ENCODE peak calls at places on chromosomes 5 and 9, in eight cellular contexts. One of them, this sample, is unnamed.

GRCh38 chr5:41527201-41527779 is 16.9 kb upstream of the PLCXD3 start:
- DNase-seq in CD8-positive, alpha-beta T cell: no peak
- DNase-seq in K562: no peak
- DNase-seq in coronary artery: peak
- DNase-seq in lung: no peak
- DNase-seq in fibroblast of lung: peak
- DNase-seq in pancreas: no peak
- DNase-seq in OCI-LY7: no peak
- DNase-seq in this sample: peak

GRCh38 chr9:131407717-131408195 is 13.9 kb downstream of the PRRC2B start:
- DNase-seq in K562: peak
- DNase-seq in lung: peak
- DNase-seq in OCI-LY7: no peak
- DNase-seq in coronary artery: no peak
- DNase-seq in CD8-positive, alpha-beta T cell: peak
- DNase-seq in pancreas: no peak
- DNase-seq in fibroblast of lung: no peak
- DNase-seq in this sample: no peak

GRCh38 chr9:31253800-31254762 is 1130.4 kb upstream of the ACO1 start:
- DNase-seq in coronary artery: no peak
- DNase-seq in OCI-LY7: no peak
- DNase-seq in K562: no peak
- DNase-seq in lung: no peak
- DNase-seq in fibroblast of lung: no peak
- DNase-seq in pancreas: no peak
- DNase-seq in CD8-positive, alpha-beta T cell: no peak
- DNase-seq in this sample: no peak

GRCh38 chr9:80787636-80788035 is 901.7 kb downstream of the TLE1 start:
- DNase-seq in lung: no peak
- DNase-seq in coronary artery: no peak
- DNase-seq in K562: no peak
- DNase-seq in fibroblast of lung: no peak
- DNase-seq in pancreas: no peak
- DNase-seq in CD8-positive, alpha-beta T cell: no peak
- DNase-seq in OCI-LY7: no peak
- DNase-seq in this sample: no peak

GRCh38 chr5:37893414-37894134 is 53.7 kb upstream of the GDNF start:
- DNase-seq in K562: no peak
- DNase-seq in lung: no peak
- DNase-seq in OCI-LY7: no peak
- DNase-seq in CD8-positive, alpha-beta T cell: no peak
- DNase-seq in fibroblast of lung: no peak
- DNase-seq in coronary artery: no peak
- DNase-seq in pancreas: no peak
- DNase-seq in this sample: no peak

GRCh38 chr5:159207616-159208507 is 1.5 kb downstream of the RNF145 start:
- DNase-seq in fibroblast of lung: peak
- DNase-seq in coronary artery: peak
- DNase-seq in lung: peak
- DNase-seq in K562: peak
- DNase-seq in OCI-LY7: peak
- DNase-seq in CD8-positive, alpha-beta T cell: peak
- DNase-seq in pancreas: peak
- DNase-seq in this sample: peak

GRCh38 chr9:110251212-110251611 is 5.1 kb downstream of the TXN start:
- DNase-seq in fibroblast of lung: no peak
- DNase-seq in K562: no peak
- DNase-seq in coronary artery: no peak
- DNase-seq in CD8-positive, alpha-beta T cell: no peak
- DNase-seq in lung: no peak
- DNase-seq in OCI-LY7: no peak
- DNase-seq in pancreas: no peak
- DNase-seq in this sample: no peak

GRCh38 chr9:133932176-133932575 is 59.9 kb downstream of the VAV2 start:
- DNase-seq in lung: no peak
- DNase-seq in K562: no peak
- DNase-seq in pancreas: no peak
- DNase-seq in CD8-positive, alpha-beta T cell: no peak
- DNase-seq in coronary artery: no peak
- DNase-seq in OCI-LY7: no peak
- DNase-seq in fibroblast of lung: peak
- DNase-seq in this sample: no peak

GRCh38 chr5:118611332-118611945 is 376.9 kb downstream of the DTWD2 start:
- DNase-seq in pancreas: no peak
- DNase-seq in OCI-LY7: peak
- DNase-seq in coronary artery: no peak
- DNase-seq in CD8-positive, alpha-beta T cell: no peak
- DNase-seq in K562: peak
- DNase-seq in lung: no peak
- DNase-seq in fibroblast of lung: peak
- DNase-seq in this sample: no peak

DNA sequence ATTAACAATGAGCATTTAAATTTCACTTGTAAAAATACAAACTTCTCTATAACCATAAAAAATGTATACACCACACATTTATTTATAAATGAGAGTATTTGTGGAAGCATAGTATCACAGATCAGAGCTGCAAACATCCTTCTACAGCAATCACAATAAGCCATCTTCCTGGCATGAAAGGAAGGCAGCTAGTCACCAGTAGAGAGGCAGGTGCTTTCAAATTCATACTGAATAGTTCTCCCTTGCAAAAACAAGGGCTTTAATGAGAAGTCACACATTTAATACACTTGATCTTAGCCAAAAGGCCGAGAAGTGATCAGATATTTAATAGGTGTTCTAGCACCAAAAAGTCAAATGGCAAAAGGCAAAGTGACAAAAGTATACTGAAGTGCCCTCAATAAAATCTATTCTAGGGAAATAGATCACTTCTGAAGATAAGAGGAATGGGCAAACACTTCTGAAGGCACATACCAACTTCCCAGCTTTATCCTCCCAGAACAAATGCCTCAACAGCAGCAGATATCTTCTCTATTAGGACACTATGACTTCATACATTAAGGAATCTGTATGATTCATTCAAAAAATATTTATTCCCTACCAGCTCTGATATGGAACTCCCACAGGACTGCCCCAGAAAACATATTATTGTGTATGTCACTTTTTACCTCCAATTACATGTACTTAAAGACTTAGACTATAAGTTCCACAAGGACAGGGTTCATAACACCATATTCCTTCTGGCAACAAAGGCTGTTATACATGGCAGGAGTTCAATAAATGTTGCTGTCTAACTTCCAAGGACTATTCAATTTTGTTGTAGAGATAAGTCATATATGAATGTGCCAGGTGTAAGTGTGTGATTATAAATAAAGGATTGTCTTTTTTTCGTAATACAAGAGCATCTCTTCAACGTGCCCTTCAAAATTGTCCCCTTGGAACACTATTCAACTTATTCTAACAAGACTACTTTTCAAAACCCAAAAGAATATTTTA is 31.7 kb downstream of the MAPKAP1 start:
- DNase-seq in K562: no peak
- DNase-seq in OCI-LY7: no peak
- DNase-seq in lung: no peak
- DNase-seq in CD8-positive, alpha-beta T cell: no peak
- DNase-seq in coronary artery: no peak
- DNase-seq in fibroblast of lung: peak
- DNase-seq in pancreas: no peak
- DNase-seq in this sample: peak
- H3K27ac ChIP-seq in K562: no peak
- H3K27ac ChIP-seq in OCI-LY7: no peak
- H3K27ac ChIP-seq in lung: peak
- H3K27ac ChIP-seq in CD8-positive, alpha-beta T cell: no peak
- H3K27ac ChIP-seq in coronary artery: no peak
- H3K27ac ChIP-seq in fibroblast of lung: peak
- H3K27ac ChIP-seq in pancreas: no peak
- H3K27ac ChIP-seq in this sample: peak

GRCh38 chr9:82499337-82499736 is 510.8 kb downstream of the SPATA31D1 start:
- DNase-seq in lung: no peak
- DNase-seq in pancreas: no peak
- DNase-seq in CD8-positive, alpha-beta T cell: no peak
- DNase-seq in fibroblast of lung: no peak
- DNase-seq in coronary artery: no peak
- DNase-seq in OCI-LY7: no peak
- DNase-seq in K562: no peak
- DNase-seq in this sample: no peak
- H3K4me3 ChIP-seq in lung: no peak
- H3K4me3 ChIP-seq in pancreas: no peak
- H3K4me3 ChIP-seq in CD8-positive, alpha-beta T cell: no peak
- H3K4me3 ChIP-seq in fibroblast of lung: no peak
- H3K4me3 ChIP-seq in coronary artery: no peak
- H3K4me3 ChIP-seq in OCI-LY7: no peak
- H3K4me3 ChIP-seq in K562: no peak
- H3K4me3 ChIP-seq in this sample: no peak

GRCh38 chr9:1837453-1838084 is 177.6 kb upstream of the SMARCA2 start:
- DNase-seq in coronary artery: no peak
- DNase-seq in pancreas: no peak
- DNase-seq in fibroblast of lung: peak
- DNase-seq in CD8-positive, alpha-beta T cell: no peak
- DNase-seq in lung: no peak
- DNase-seq in OCI-LY7: peak
- DNase-seq in K562: peak
- DNase-seq in this sample: no peak
- TF ChIP-seq CTCF in coronary artery: no peak
- TF ChIP-seq CTCF in pancreas: peak
- TF ChIP-seq CTCF in fibroblast of lung: peak
- TF ChIP-seq CTCF in CD8-positive, alpha-beta T cell: no peak
- TF ChIP-seq CTCF in lung: no peak
- TF ChIP-seq CTCF in OCI-LY7: peak
- TF ChIP-seq CTCF in K562: peak
- TF ChIP-seq CTCF in this sample: peak

GRCh38 chr5:54469655-54470054 is 14.2 kb downstream of the HSPB3 start:
- DNase-seq in OCI-LY7: peak
- DNase-seq in lung: no peak
- DNase-seq in fibroblast of lung: peak
- DNase-seq in CD8-positive, alpha-beta T cell: no peak
- DNase-seq in K562: no peak
- DNase-seq in pancreas: no peak
- DNase-seq in coronary artery: no peak
- DNase-seq in this sample: no peak

GRCh38 chr5:54471398-54471797 is 15.9 kb downstream of the HSPB3 start:
- DNase-seq in OCI-LY7: no peak
- DNase-seq in K562: no peak
- DNase-seq in CD8-positive, alpha-beta T cell: no peak
- DNase-seq in fibroblast of lung: no peak
- DNase-seq in lung: no peak
- DNase-seq in coronary artery: no peak
- DNase-seq in pancreas: no peak
- DNase-seq in this sample: no peak

GRCh38 chr5:54470677-54471076 is 15.2 kb downstream of the HSPB3 start:
- DNase-seq in lung: no peak
- DNase-seq in K562: no peak
- DNase-seq in fibroblast of lung: peak
- DNase-seq in OCI-LY7: no peak
- DNase-seq in CD8-positive, alpha-beta T cell: no peak
- DNase-seq in coronary artery: no peak
- DNase-seq in pancreas: no peak
- DNase-seq in this sample: peak

DNA sequence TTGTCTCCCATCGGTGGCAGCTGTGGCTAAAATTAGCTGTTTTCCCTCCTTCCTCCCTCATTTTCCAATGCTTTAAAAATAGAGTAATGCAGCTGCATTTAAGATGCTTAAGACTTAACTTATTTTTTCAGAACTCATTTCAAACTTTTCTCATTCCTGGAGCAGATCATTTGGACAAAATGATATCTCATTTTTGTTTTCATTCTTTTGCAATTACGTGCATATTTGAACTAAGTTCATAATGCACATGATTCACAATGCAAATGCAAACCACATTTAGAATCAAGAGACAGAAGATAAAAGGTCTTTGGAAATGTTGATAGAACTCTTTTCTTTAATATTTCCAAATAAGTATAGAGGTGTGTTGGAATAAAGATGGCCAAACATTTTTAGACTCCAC is 14.7 kb downstream of the HSPB3 start:
- DNase-seq in OCI-LY7: no peak
- DNase-seq in coronary artery: no peak
- DNase-seq in lung: no peak
- DNase-seq in K562: no peak
- DNase-seq in fibroblast of lung: peak
- DNase-seq in pancreas: no peak
- DNase-seq in CD8-positive, alpha-beta T cell: no peak
- DNase-seq in this sample: peak
- H3K27ac ChIP-seq in OCI-LY7: no peak
- H3K27ac ChIP-seq in coronary artery: peak
- H3K27ac ChIP-seq in lung: no peak
- H3K27ac ChIP-seq in K562: no peak
- H3K27ac ChIP-seq in fibroblast of lung: peak
- H3K27ac ChIP-seq in pancreas: no peak
- H3K27ac ChIP-seq in CD8-positive, alpha-beta T cell: no peak
- H3K27ac ChIP-seq in this sample: peak

This sample was measured in AG04450.